ENCODE peak calls at places on chromosomes 12 and 14, in four cellular contexts. F is type B pancreatic cell, S is C1 segment of cervical spinal cord, Y is PC-3. X is an unnamed sample.

GRCh38 chr14:73879027-73879426 is 7.6 kb upstream of the ZNF410 start:
- DNase-seq in F (no peak), S (no peak), Y (no peak), X (no peak)

GRCh38 chr14:61372842-61373555 is 51.6 kb downstream of the PRKCH start:
- DNase-seq in F (no peak), S (no peak), Y (no peak), X (no peak)

GRCh38 chr14:77638738-77639137 is 22.3 kb upstream of the SPTLC2 start:
- DNase-seq in F (no peak), S (no peak), Y (peak), X (no peak)

GRCh38 chr12:122646568-122647220 is 56.5 kb downstream of the HCAR2 start:
- DNase-seq in F (no peak), S (no peak), Y (peak), X (no peak)

GRCh38 chr12:93537769-93538168 is 34.7 kb upstream of the SOCS2 start:
- DNase-seq in F (no peak), S (no peak), Y (no peak), X (no peak)

GRCh38 chr14:38012056-38012455 is 195.6 kb upstream of the SSTR1 start:
- DNase-seq in F (no peak), S (no peak), Y (no peak), X (no peak)

GRCh38 chr12:93911436-93911835 is 234.3 kb downstream of the CRADD start:
- DNase-seq in F (no peak), S (no peak), Y (no peak), X (no peak)

GRCh38 chr14:105937253-105938054 is 411.1 kb downstream of the TMEM121 start:
- DNase-seq in F (peak), S (no peak), Y (no peak), X (no peak)

GRCh38 chr14:54610051-54610977 is 43.4 kb downstream of the SAMD4A start:
- DNase-seq in F (no peak), S (no peak), Y (no peak), X (no peak)

GRCh38 chr14:23127861-23128260 is 8.8 kb upstream of the CEBPE start:
- DNase-seq in F (no peak), S (no peak), Y (no peak), X (no peak)

GRCh38 chr12:130131817-130132216 is 30.4 kb upstream of the FZD10 start:
- DNase-seq in F (no peak), S (no peak), Y (no peak), X (no peak)

GRCh38 chr14:32683679-32684078 is 255.0 kb upstream of the NPAS3 start:
- DNase-seq in F (no peak), S (no peak), Y (no peak), X (no peak)

GRCh38 chr14:76868453-76869170 is 42.4 kb downstream of the LRRC74A start:
- DNase-seq in F (no peak), S (peak), Y (no peak), X (no peak)

GRCh38 chr12:67355428-67356385 is 86.5 kb downstream of the CAND1 start:
- DNase-seq in F (no peak), S (peak), Y (peak), X (peak)

GRCh38 chr14:33061667-33062325 is 123.1 kb downstream of the NPAS3 start:
- DNase-seq in F (no peak), S (no peak), Y (peak), X (no peak)

GRCh38 chr12:20376984-20377383 is 8.6 kb downstream of the PDE3A start:
- DNase-seq in F (no peak), S (no peak), Y (peak), X (no peak)

GRCh38 chr14:34222867-34223266 is 239.2 kb downstream of the SPTSSA start:
- DNase-seq in F (no peak), S (no peak), Y (no peak), X (peak)

GRCh38 chr14:59022144-59022543 is 166.3 kb upstream of the DAAM1 start:
- DNase-seq in F (no peak), S (no peak), Y (peak), X (no peak)